ENCODE peak calls at places on chromosomes 11 and 22, in six cellular contexts. C, U, R, I, H and D are unnamed samples.

GRCh38 chr22:42179616-42180015 is 49.0 kb upstream of the CYP2D6 start:
- DNase-seq in C (no peak), U (peak), H (no peak), I (no peak), R (no peak), D (no peak)

GRCh38 chr11:17985517-17985916 is 27.3 kb downstream of the SERGEF start:
- DNase-seq in C (no peak), R (peak), I (no peak), U (no peak), H (no peak), D (no peak)

GRCh38 chr11:34234086-34234740 is 123.6 kb downstream of the ABTB2 start:
- DNase-seq in R (no peak), H (peak), I (no peak), U (no peak), C (no peak), D (no peak)

GRCh38 chr11:62497132-62497915 is 49.3 kb downstream of the AHNAK start:
- DNase-seq in U (no peak), H (no peak), I (peak), R (peak), C (no peak), D (no peak)

GRCh38 chr11:8932564-8933180 is at the start of gene C11orf16:
- DNase-seq in C (no peak), U (no peak), H (no peak), R (no peak), I (no peak), D (no peak)

GRCh38 chr22:30947163-30947820 is 21.3 kb downstream of the MORC2 start:
- DNase-seq in I (no peak), H (no peak), C (peak), R (peak), U (no peak), D (peak)

GRCh38 chr11:61826930-61827572 is 1.0 kb upstream of the FADS2 start:
- DNase-seq in I (peak), H (no peak), C (peak), R (no peak), U (no peak), D (no peak)

GRCh38 chr22:24819941-24820461 is 14.0 kb downstream of the SGSM1 start:
- DNase-seq in I (no peak), C (no peak), U (no peak), R (peak), H (no peak), D (no peak)

GRCh38 chr11:84243629-84244263 is 957.6 kb upstream of the CCDC90B start:
- DNase-seq in U (no peak), I (no peak), H (no peak), R (no peak), C (no peak), D (no peak)

GRCh38 chr11:32173435-32173834 is 82.6 kb downstream of the RCN1 start:
- DNase-seq in U (no peak), R (peak), C (peak), H (no peak), I (peak), D (peak)